ENCODE peak calls at places on chromosomes 12 and 14, in eight cellular contexts. One of them, this sample, is unnamed.
A peak's percentile ranks its signal among the peaks of the same experiment; 100 is the strongest.

GRCh38 chr12:132180648-132181546 is 36.6 kb downstream of the NOC4L start:
- DNase-seq in ELR: no peak
- DNase-seq in kidney tubule cell: no peak
- DNase-seq in T-helper 22 cell: no peak
- DNase-seq in iPS DF 6.9: no peak
- DNase-seq in CD4-positive, CD25-positive, alpha-beta regulatory T cell: no peak
- DNase-seq in hypothalamus: no peak
- DNase-seq in psoas muscle: no peak
- DNase-seq in this sample: no peak

GRCh38 chr12:63955831-63956685 is 111.6 kb downstream of the SRGAP1 start:
- DNase-seq in psoas muscle: no peak
- DNase-seq in ELR: no peak
- DNase-seq in T-helper 22 cell: no peak
- DNase-seq in CD4-positive, CD25-positive, alpha-beta regulatory T cell: no peak
- DNase-seq in iPS DF 6.9: no peak
- DNase-seq in hypothalamus: no peak
- DNase-seq in kidney tubule cell: peak; percentile 31
- DNase-seq in this sample: no peak

GRCh38 chr12:131390408-131391100 is 320.3 kb upstream of the SFSWAP start:
- DNase-seq in kidney tubule cell: peak; percentile 28
- DNase-seq in psoas muscle: no peak
- DNase-seq in T-helper 22 cell: no peak
- DNase-seq in CD4-positive, CD25-positive, alpha-beta regulatory T cell: no peak
- DNase-seq in hypothalamus: peak; percentile 6
- DNase-seq in ELR: no peak
- DNase-seq in iPS DF 6.9: peak; percentile 37
- DNase-seq in this sample: peak; percentile 31

GRCh38 chr12:85872497-85873091 is 1.5 kb upstream of the NTS start:
- DNase-seq in ELR: peak; percentile 77
- DNase-seq in hypothalamus: no peak
- DNase-seq in T-helper 22 cell: no peak
- DNase-seq in psoas muscle: no peak
- DNase-seq in CD4-positive, CD25-positive, alpha-beta regulatory T cell: no peak
- DNase-seq in iPS DF 6.9: no peak
- DNase-seq in kidney tubule cell: peak; percentile 68
- DNase-seq in this sample: peak; percentile 65

GRCh38 chr12:106066726-106067325 is 71.9 kb downstream of the NUAK1 start:
- DNase-seq in ELR: no peak
- DNase-seq in kidney tubule cell: no peak
- DNase-seq in psoas muscle: no peak
- DNase-seq in CD4-positive, CD25-positive, alpha-beta regulatory T cell: no peak
- DNase-seq in iPS DF 6.9: no peak
- DNase-seq in T-helper 22 cell: no peak
- DNase-seq in hypothalamus: no peak
- DNase-seq in this sample: no peak

GRCh38 chr12:48977290-48978281 is 536 bp upstream of the WNT1 start:
- DNase-seq in hypothalamus: no peak
- DNase-seq in CD4-positive, CD25-positive, alpha-beta regulatory T cell: peak; percentile 73
- DNase-seq in kidney tubule cell: no peak
- DNase-seq in iPS DF 6.9: no peak
- DNase-seq in psoas muscle: peak; percentile 75
- DNase-seq in T-helper 22 cell: peak; percentile 79
- DNase-seq in ELR: peak; percentile 78
- DNase-seq in this sample: no peak

GRCh38 chr12:54417712-54418440 is 1.2 kb downstream of the ITGA5 start:
- DNase-seq in kidney tubule cell: no peak
- DNase-seq in T-helper 22 cell: no peak
- DNase-seq in ELR: peak; percentile 57
- DNase-seq in hypothalamus: no peak
- DNase-seq in psoas muscle: no peak
- DNase-seq in iPS DF 6.9: no peak
- DNase-seq in CD4-positive, CD25-positive, alpha-beta regulatory T cell: no peak
- DNase-seq in this sample: no peak

GRCh38 chr14:49766839-49767238 is 1.1 kb upstream of the KLHDC2 start:
- DNase-seq in T-helper 22 cell: no peak
- DNase-seq in iPS DF 6.9: no peak
- DNase-seq in CD4-positive, CD25-positive, alpha-beta regulatory T cell: no peak
- DNase-seq in hypothalamus: no peak
- DNase-seq in kidney tubule cell: no peak
- DNase-seq in psoas muscle: no peak
- DNase-seq in ELR: peak; percentile 11
- DNase-seq in this sample: no peak

GRCh38 chr14:103023881-103024473 is 33.4 kb downstream of the CDC42BPB start:
- DNase-seq in T-helper 22 cell: no peak
- DNase-seq in iPS DF 6.9: no peak
- DNase-seq in hypothalamus: no peak
- DNase-seq in kidney tubule cell: no peak
- DNase-seq in ELR: peak; percentile 96
- DNase-seq in CD4-positive, CD25-positive, alpha-beta regulatory T cell: no peak
- DNase-seq in psoas muscle: no peak
- DNase-seq in this sample: no peak

GRCh38 chr12:126860210-126860609 is 1406.8 kb upstream of the TMEM132C start:
- DNase-seq in kidney tubule cell: no peak
- DNase-seq in ELR: no peak
- DNase-seq in iPS DF 6.9: no peak
- DNase-seq in T-helper 22 cell: no peak
- DNase-seq in CD4-positive, CD25-positive, alpha-beta regulatory T cell: no peak
- DNase-seq in psoas muscle: no peak
- DNase-seq in hypothalamus: no peak
- DNase-seq in this sample: no peak

GRCh38 chr12:111412007-111412829 is 6.5 kb downstream of the SH2B3 start:
- DNase-seq in iPS DF 6.9: no peak
- DNase-seq in hypothalamus: peak; percentile 26
- DNase-seq in ELR: peak; percentile 45
- DNase-seq in kidney tubule cell: peak; percentile 63
- DNase-seq in T-helper 22 cell: no peak
- DNase-seq in CD4-positive, CD25-positive, alpha-beta regulatory T cell: no peak
- DNase-seq in psoas muscle: no peak
- DNase-seq in this sample: peak; percentile 43

GRCh38 chr14:74326369-74327152 is 21.7 kb upstream of the VRTN start:
- DNase-seq in T-helper 22 cell: no peak
- DNase-seq in hypothalamus: no peak
- DNase-seq in CD4-positive, CD25-positive, alpha-beta regulatory T cell: no peak
- DNase-seq in kidney tubule cell: no peak
- DNase-seq in iPS DF 6.9: peak; percentile 94
- DNase-seq in psoas muscle: no peak
- DNase-seq in ELR: no peak
- DNase-seq in this sample: no peak

GRCh38 chr14:99598774-99599173 is 5.2 kb downstream of the CCDC85C start:
- DNase-seq in hypothalamus: no peak
- DNase-seq in kidney tubule cell: no peak
- DNase-seq in CD4-positive, CD25-positive, alpha-beta regulatory T cell: no peak
- DNase-seq in iPS DF 6.9: no peak
- DNase-seq in T-helper 22 cell: no peak
- DNase-seq in psoas muscle: no peak
- DNase-seq in ELR: no peak
- DNase-seq in this sample: peak; percentile 24

GRCh38 chr12:27984275-27984674 is 11.7 kb upstream of the PTHLH start:
- DNase-seq in iPS DF 6.9: no peak
- DNase-seq in T-helper 22 cell: no peak
- DNase-seq in psoas muscle: no peak
- DNase-seq in hypothalamus: no peak
- DNase-seq in ELR: peak; percentile 85
- DNase-seq in kidney tubule cell: peak; percentile 66
- DNase-seq in CD4-positive, CD25-positive, alpha-beta regulatory T cell: no peak
- DNase-seq in this sample: no peak

This sample was measured in midbrain.